ENCODE peak calls at places on chromosomes 4 and X, in four cellular contexts. S is naive thymus-derived CD4-positive, alpha-beta T cell; W is fibroblast of mammary gland; D is cardiac fibroblast. K is an unnamed sample.
A peak's percentile ranks its signal among the peaks of the same experiment; 100 is the strongest.

GRCh38 chr4:76640252-76640925 is 205.4 kb downstream of the SHROOM3 start:
- DNase-seq in W (no peak), S (no peak), D (no peak), K (no peak)

GRCh38 chrX:132270699-132271098 is 51.5 kb upstream of the RAP2C start:
- DNase-seq in S (no peak), D (peak; percentile 96), W (peak; percentile 99), K (no peak)

GRCh38 chr4:14368391-14368790 is 633.9 kb upstream of the CPEB2 start:
- DNase-seq in W (no peak), S (no peak), D (no peak), K (no peak)

GRCh38 chrX:155235891-155236290 is 19.6 kb downstream of the VBP1 start:
- DNase-seq in W (no peak), S (no peak), D (no peak), K (no peak)

GRCh38 chr4:121307441-121308327 is 73.1 kb downstream of the QRFPR start:
- DNase-seq in S (peak; percentile 51), D (peak; percentile 72), W (peak; percentile 68), K (peak; percentile 54)

GRCh38 chr4:112521123-112522116 is 5.4 kb upstream of the NEUROG2 start:
- DNase-seq in S (no peak), W (no peak), D (no peak), K (no peak)

GRCh38 chrX:11787564-11787963 is 29.5 kb downstream of the MSL3 start:
- DNase-seq in S (peak; percentile 69), D (peak; percentile 67), W (peak; percentile 62), K (no peak)

GRCh38 chr4:54332577-54332976 is 103.5 kb downstream of the PDGFRA start:
- DNase-seq in D (no peak), S (no peak), W (no peak), K (no peak)

GRCh38 chr4:22389240-22389871 is 126.5 kb downstream of the ADGRA3 start:
- DNase-seq in S (peak; percentile 58), D (peak; percentile 87), W (peak; percentile 86), K (peak; percentile 75)

GRCh38 chr4:96247096-96247495 is 407.2 kb downstream of the PDHA2 start:
- DNase-seq in W (no peak), D (no peak), S (no peak), K (no peak)

GRCh38 chr4:117400039-117400835 is 314.9 kb upstream of the TRAM1L1 start:
- DNase-seq in W (peak; percentile 39), S (no peak), D (peak; percentile 46), K (no peak)

GRCh38 chr4:55071951-55072350 is 53.4 kb downstream of the KDR start:
- DNase-seq in S (no peak), D (no peak), W (no peak), K (no peak)

GRCh38 chr4:89301902-89302301 is 5.7 kb downstream of the GPRIN3 start:
- DNase-seq in D (no peak), W (no peak), S (no peak), K (no peak)
- H3K4me3 ChIP-seq in D (no peak overlapping the region), W (no peak overlapping the region), S (peak overlapping the region; percentile 20), K (no peak overlapping the region)

GRCh38 chrX:34656842-34657780 is at the start of gene TMEM47:
- DNase-seq in W (peak; percentile 58), D (peak; percentile 70), S (no peak), K (no peak)

GRCh38 chrX:34655496-34656258 is 1.4 kb downstream of the TMEM47 start:
- DNase-seq in W (no peak), S (no peak), D (peak; percentile 35), K (no peak)

GRCh38 chrX:34656467-34656841 is 631 bp downstream of the TMEM47 start:
- DNase-seq in S (no peak), W (no peak), D (no peak), K (no peak)

GRCh38 chrX:34653811-34654210 is 3.3 kb downstream of the TMEM47 start:
- DNase-seq in S (no peak), W (no peak), D (peak; percentile 50), K (no peak)

DNA sequence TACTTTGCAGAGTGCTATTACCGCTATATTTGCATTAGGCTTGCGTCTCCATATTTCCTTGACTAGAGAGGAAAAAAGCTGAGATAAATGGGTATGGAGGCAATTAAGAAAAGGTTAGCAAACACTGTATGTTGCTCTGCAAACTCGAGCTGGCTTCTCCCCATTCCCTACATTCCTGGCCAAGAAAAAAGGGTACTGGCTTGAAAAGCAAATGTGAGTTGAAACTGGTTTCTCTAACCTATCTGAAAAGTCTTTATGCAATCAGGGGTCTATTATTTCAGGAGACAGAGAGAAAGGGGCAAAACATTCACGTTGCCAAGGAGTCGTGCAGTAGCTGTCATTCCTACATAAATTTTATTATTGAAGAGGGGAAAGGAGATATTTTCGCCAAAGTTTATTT is 2.1 kb downstream of the TMEM47 start:
- DNase-seq in W (no peak), S (no peak), D (peak; percentile 22), K (no peak)
- H3K4me3 ChIP-seq in W (peak overlapping the region; percentile 67), S (no peak overlapping the region), D (peak overlapping the region; percentile 70), K (no peak overlapping the region)

GRCh38 chr4:687975-688694 is 816 bp downstream of the SLC49A3 start:
- DNase-seq in S (no peak), D (no peak), W (no peak), K (no peak)
- H3K4me3 ChIP-seq in S (no peak overlapping the region), D (peak overlapping the region; percentile 47), W (peak overlapping the region; percentile 38), K (no peak overlapping the region)

GRCh38 chr4:89587364-89587763 is 249.6 kb downstream of the SNCA start:
- DNase-seq in S (no peak), D (no peak), W (no peak), K (no peak)
- H3K4me3 ChIP-seq in S (no peak overlapping the region), D (no peak overlapping the region), W (no peak overlapping the region), K (no peak overlapping the region)

GRCh38 chr4:176288020-176288419 is 19.0 kb upstream of the ASB5 start:
- DNase-seq in W (no peak), D (no peak), S (no peak), K (no peak)
- H3K4me3 ChIP-seq in W (no peak overlapping the region), D (no peak overlapping the region), S (no peak overlapping the region), K (no peak overlapping the region)

GRCh38 chr4:88661724-88662123 is 35.9 kb downstream of the NAP1L5 start:
- DNase-seq in D (peak; percentile 91), S (no peak), W (peak; percentile 97), K (no peak)
- H3K4me3 ChIP-seq in D (no peak overlapping the region), S (no peak overlapping the region), W (no peak overlapping the region), K (no peak overlapping the region)

DNA sequence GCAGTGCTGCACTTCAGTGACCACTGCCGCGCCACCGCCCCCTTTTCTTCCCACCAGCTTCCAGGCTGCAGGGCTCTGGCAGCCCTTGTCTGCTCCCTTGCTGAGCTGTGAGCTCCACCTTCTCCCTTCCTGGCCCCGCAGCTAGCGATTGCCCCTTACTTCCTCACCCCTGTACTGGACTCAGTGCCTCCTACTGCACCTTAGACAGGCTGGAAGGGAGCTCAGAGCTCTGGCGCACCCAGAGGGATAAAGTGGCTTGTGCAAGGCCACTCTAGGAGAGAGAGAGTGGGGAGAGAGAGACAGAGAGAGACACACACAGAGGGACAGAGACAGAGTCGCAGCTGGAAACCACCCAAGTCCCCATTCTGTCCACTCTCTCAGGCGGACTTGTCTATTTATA is 6.0 kb downstream of the RASL11B start:
- DNase-seq in D (no peak), W (no peak), S (no peak), K (no peak)
- H3K4me3 ChIP-seq in D (no peak overlapping the region), W (no peak overlapping the region), S (no peak overlapping the region), K (no peak overlapping the region)

DNA sequence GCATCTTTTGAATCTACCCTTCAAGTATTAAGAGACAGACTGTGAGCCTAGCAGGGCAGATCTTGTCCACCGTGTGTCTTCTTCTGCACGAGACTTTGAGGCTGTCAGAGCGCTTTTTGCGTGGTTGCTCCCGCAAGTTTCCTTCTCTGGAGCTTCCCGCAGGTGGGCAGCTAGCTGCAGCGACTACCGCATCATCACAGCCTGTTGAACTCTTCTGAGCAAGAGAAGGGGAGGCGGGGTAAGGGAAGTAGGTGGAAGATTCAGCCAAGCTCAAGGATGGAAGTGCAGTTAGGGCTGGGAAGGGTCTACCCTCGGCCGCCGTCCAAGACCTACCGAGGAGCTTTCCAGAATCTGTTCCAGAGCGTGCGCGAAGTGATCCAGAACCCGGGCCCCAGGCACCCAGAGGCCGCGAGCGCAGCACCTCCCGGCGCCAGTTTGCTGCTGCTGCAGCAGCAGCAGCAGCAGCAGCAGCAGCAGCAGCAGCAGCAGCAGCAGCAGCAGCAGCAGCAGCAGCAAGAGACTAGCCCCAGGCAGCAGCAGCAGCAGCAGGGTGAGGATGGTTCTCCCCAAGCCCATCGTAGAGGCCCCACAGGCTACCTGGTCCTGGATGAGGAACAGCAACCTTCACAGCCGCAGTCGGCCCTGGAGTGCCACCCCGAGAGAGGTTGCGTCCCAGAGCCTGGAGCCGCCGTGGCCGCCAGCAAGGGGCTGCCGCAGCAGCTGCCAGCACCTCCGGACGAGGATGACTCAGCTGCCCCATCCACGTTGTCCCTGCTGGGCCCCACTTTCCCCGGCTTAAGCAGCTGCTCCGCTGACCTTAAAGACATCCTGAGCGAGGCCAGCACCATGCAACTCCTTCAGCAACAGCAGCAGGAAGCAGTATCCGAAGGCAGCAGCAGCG is 1.3 kb downstream of the AR start:
- DNase-seq in W (peak; percentile 62), S (no peak), D (peak; percentile 54), K (no peak)
- H3K4me3 ChIP-seq in W (peak overlapping the region; percentile 64), S (no peak overlapping the region), D (peak overlapping the region; percentile 59), K (no peak overlapping the region)

DNA sequence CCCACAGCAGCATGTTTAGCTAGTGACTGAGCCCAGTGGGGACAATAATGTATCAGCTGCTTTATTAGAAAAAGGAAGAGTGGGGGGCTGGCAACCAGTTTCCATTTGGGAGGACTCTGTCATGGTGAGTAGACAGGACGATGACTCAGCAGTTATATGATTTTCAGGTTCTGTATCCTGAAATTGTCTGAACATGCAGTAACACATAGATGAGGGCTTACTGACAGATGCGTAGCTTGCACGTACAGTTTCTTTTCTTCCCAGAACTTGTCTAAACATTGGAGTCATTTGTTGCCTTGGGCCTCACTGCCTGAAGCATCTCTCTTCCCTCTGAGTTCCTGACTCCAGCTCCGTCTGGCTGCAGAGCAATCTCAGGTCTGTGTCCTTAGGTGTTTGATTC is 1415.6 kb upstream of the TENM3 start:
- DNase-seq in W (peak; percentile 21), D (peak; percentile 16), S (no peak), K (no peak)
- H3K4me3 ChIP-seq in W (peak overlapping the region; percentile 39), D (peak overlapping the region; percentile 24), S (no peak overlapping the region), K (no peak overlapping the region)

GRCh38 chr4:25654971-25655963 is at the start of gene SLC34A2:
- DNase-seq in D (no peak), W (no peak), S (no peak), K (peak; percentile 27)
- H3K4me3 ChIP-seq in D (no peak within 1 kb of the TSS), W (no peak within 1 kb of the TSS), S (no peak within 1 kb of the TSS), K (no peak within 1 kb of the TSS)

K was measured in Jurkat, Clone E6-1.